ENCODE peak calls at places on chromosomes 1 and 21, in ten cellular contexts. One of them, this sample, is unnamed. For H3K4me1, the result is how much of the 10 kb centered on the place peaks cover.

GRCh38 chr1:109134423-109134822 is 20.5 kb downstream of the ELAPOR1 start:
- DNase-seq in aorta: no peak
- DNase-seq in NT2/D1: no peak
- DNase-seq in colonic mucosa: peak
- DNase-seq in tibial artery: no peak
- DNase-seq in right lobe of liver: no peak
- DNase-seq in K562: peak
- DNase-seq in keratinocyte: no peak
- DNase-seq in PC-9: no peak
- DNase-seq in gastrocnemius medialis: no peak
- DNase-seq in this sample: no peak

GRCh38 chr1:50023292-50024159 is at the start of gene AGBL4:
- DNase-seq in aorta: peak
- DNase-seq in NT2/D1: peak
- DNase-seq in colonic mucosa: peak
- DNase-seq in tibial artery: no peak
- DNase-seq in right lobe of liver: peak
- DNase-seq in K562: peak
- DNase-seq in keratinocyte: no peak
- DNase-seq in PC-9: no peak
- DNase-seq in gastrocnemius medialis: no peak
- DNase-seq in this sample: peak

GRCh38 chr1:64251971-64252370 is 48.5 kb downstream of the UBE2U start:
- DNase-seq in aorta: no peak
- DNase-seq in NT2/D1: peak
- DNase-seq in colonic mucosa: no peak
- DNase-seq in tibial artery: no peak
- DNase-seq in right lobe of liver: no peak
- DNase-seq in K562: no peak
- DNase-seq in keratinocyte: no peak
- DNase-seq in PC-9: no peak
- DNase-seq in gastrocnemius medialis: no peak
- DNase-seq in this sample: no peak

GRCh38 chr1:41435570-41436178 is 48.8 kb downstream of the EDN2 start:
- DNase-seq in aorta: peak
- DNase-seq in NT2/D1: peak
- DNase-seq in colonic mucosa: no peak
- DNase-seq in tibial artery: no peak
- DNase-seq in right lobe of liver: no peak
- DNase-seq in K562: no peak
- DNase-seq in keratinocyte: no peak
- DNase-seq in PC-9: peak
- DNase-seq in gastrocnemius medialis: no peak
- DNase-seq in this sample: no peak

GRCh38 chr1:86922445-86922844 is 8.0 kb downstream of the HS2ST1 start:
- DNase-seq in aorta: no peak
- DNase-seq in NT2/D1: no peak
- DNase-seq in colonic mucosa: no peak
- DNase-seq in tibial artery: no peak
- DNase-seq in right lobe of liver: no peak
- DNase-seq in K562: no peak
- DNase-seq in keratinocyte: no peak
- DNase-seq in PC-9: no peak
- DNase-seq in gastrocnemius medialis: no peak
- DNase-seq in this sample: no peak

GRCh38 chr1:65316233-65316632 is 6.9 kb downstream of the DNAJC6 start:
- DNase-seq in aorta: no peak
- DNase-seq in NT2/D1: no peak
- DNase-seq in colonic mucosa: no peak
- DNase-seq in tibial artery: no peak
- DNase-seq in right lobe of liver: no peak
- DNase-seq in K562: no peak
- DNase-seq in keratinocyte: no peak
- DNase-seq in PC-9: no peak
- DNase-seq in gastrocnemius medialis: no peak
- DNase-seq in this sample: no peak

GRCh38 chr21:46334351-46335140 is 10.6 kb downstream of the PCNT start:
- DNase-seq in aorta: peak
- DNase-seq in NT2/D1: no peak
- DNase-seq in colonic mucosa: no peak
- DNase-seq in tibial artery: no peak
- DNase-seq in right lobe of liver: no peak
- DNase-seq in K562: no peak
- DNase-seq in keratinocyte: no peak
- DNase-seq in PC-9: no peak
- DNase-seq in gastrocnemius medialis: no peak
- DNase-seq in this sample: no peak

GRCh38 chr1:55064861-55065263 is 25.5 kb downstream of the PCSK9 start:
- DNase-seq in aorta: no peak
- DNase-seq in NT2/D1: no peak
- DNase-seq in colonic mucosa: no peak
- DNase-seq in tibial artery: no peak
- DNase-seq in right lobe of liver: peak
- DNase-seq in K562: no peak
- DNase-seq in keratinocyte: no peak
- DNase-seq in PC-9: peak
- DNase-seq in gastrocnemius medialis: no peak
- DNase-seq in this sample: no peak

GRCh38 chr1:97827887-97828286 is 92.9 kb downstream of the DPYD start:
- DNase-seq in aorta: no peak
- DNase-seq in NT2/D1: no peak
- DNase-seq in colonic mucosa: no peak
- DNase-seq in tibial artery: no peak
- DNase-seq in right lobe of liver: no peak
- DNase-seq in K562: no peak
- DNase-seq in keratinocyte: no peak
- DNase-seq in PC-9: no peak
- DNase-seq in gastrocnemius medialis: no peak
- DNase-seq in this sample: no peak

GRCh38 chr1:156664949-156665411 is 12.2 kb downstream of the NES start:
- DNase-seq in aorta: peak
- DNase-seq in NT2/D1: no peak
- DNase-seq in colonic mucosa: peak
- DNase-seq in tibial artery: peak
- DNase-seq in right lobe of liver: no peak
- DNase-seq in K562: no peak
- DNase-seq in keratinocyte: no peak
- DNase-seq in PC-9: no peak
- DNase-seq in gastrocnemius medialis: no peak
- DNase-seq in this sample: no peak

GRCh38 chr1:48246727-48247126 is 24.2 kb downstream of the SLC5A9 start:
- DNase-seq in aorta: no peak
- DNase-seq in NT2/D1: no peak
- DNase-seq in colonic mucosa: peak
- DNase-seq in tibial artery: peak
- DNase-seq in right lobe of liver: peak
- DNase-seq in K562: no peak
- DNase-seq in keratinocyte: no peak
- DNase-seq in PC-9: no peak
- DNase-seq in gastrocnemius medialis: no peak
- DNase-seq in this sample: no peak

GRCh38 chr1:240092301-240093119 is 827 bp downstream of the FMN2 start:
- DNase-seq in aorta: peak
- DNase-seq in NT2/D1: no peak
- DNase-seq in colonic mucosa: peak
- DNase-seq in tibial artery: no peak
- DNase-seq in right lobe of liver: no peak
- DNase-seq in K562: no peak
- DNase-seq in keratinocyte: no peak
- DNase-seq in PC-9: no peak
- DNase-seq in gastrocnemius medialis: no peak
- DNase-seq in this sample: peak

GRCh38 chr1:240094043-240094722 is 2.5 kb downstream of the FMN2 start:
- DNase-seq in aorta: no peak
- DNase-seq in NT2/D1: no peak
- DNase-seq in colonic mucosa: no peak
- DNase-seq in tibial artery: no peak
- DNase-seq in right lobe of liver: no peak
- DNase-seq in K562: no peak
- DNase-seq in keratinocyte: no peak
- DNase-seq in PC-9: no peak
- DNase-seq in gastrocnemius medialis: no peak
- DNase-seq in this sample: no peak

GRCh38 chr1:240093120-240093961 is 1.7 kb downstream of the FMN2 start:
- DNase-seq in aorta: peak
- DNase-seq in NT2/D1: no peak
- DNase-seq in colonic mucosa: no peak
- DNase-seq in tibial artery: no peak
- DNase-seq in right lobe of liver: no peak
- DNase-seq in K562: no peak
- DNase-seq in keratinocyte: no peak
- DNase-seq in PC-9: no peak
- DNase-seq in gastrocnemius medialis: no peak
- DNase-seq in this sample: peak

GRCh38 chr1:240091201-240091600 is 482 bp upstream of the FMN2 start:
- DNase-seq in aorta: no peak
- DNase-seq in NT2/D1: no peak
- DNase-seq in colonic mucosa: no peak
- DNase-seq in tibial artery: no peak
- DNase-seq in right lobe of liver: no peak
- DNase-seq in K562: no peak
- DNase-seq in keratinocyte: no peak
- DNase-seq in PC-9: no peak
- DNase-seq in gastrocnemius medialis: no peak
- DNase-seq in this sample: no peak

GRCh38 chr1:240091614-240092300 is at the start of gene FMN2:
- DNase-seq in aorta: no peak
- DNase-seq in NT2/D1: no peak
- DNase-seq in colonic mucosa: peak
- DNase-seq in tibial artery: no peak
- DNase-seq in right lobe of liver: no peak
- DNase-seq in K562: peak
- DNase-seq in keratinocyte: no peak
- DNase-seq in PC-9: no peak
- DNase-seq in gastrocnemius medialis: no peak
- DNase-seq in this sample: peak
- H3K4me1 ChIP-seq in aorta: under half
- H3K4me1 ChIP-seq in NT2/D1: under half
- H3K4me1 ChIP-seq in colonic mucosa: under half
- H3K4me1 ChIP-seq in tibial artery: under half
- H3K4me1 ChIP-seq in right lobe of liver: under half
- H3K4me1 ChIP-seq in K562: under half
- H3K4me1 ChIP-seq in keratinocyte: under half
- H3K4me1 ChIP-seq in PC-9: under half
- H3K4me1 ChIP-seq in gastrocnemius medialis: under half
- H3K4me1 ChIP-seq in this sample: under half

GRCh38 chr1:195851016-195851591 is 757.1 kb downstream of the KCNT2 start:
- DNase-seq in aorta: no peak
- DNase-seq in NT2/D1: no peak
- DNase-seq in colonic mucosa: no peak
- DNase-seq in tibial artery: no peak
- DNase-seq in right lobe of liver: no peak
- DNase-seq in K562: no peak
- DNase-seq in keratinocyte: no peak
- DNase-seq in PC-9: no peak
- DNase-seq in gastrocnemius medialis: no peak
- DNase-seq in this sample: no peak
- H3K4me1 ChIP-seq in aorta: under half
- H3K4me1 ChIP-seq in NT2/D1: under half
- H3K4me1 ChIP-seq in colonic mucosa: under half
- H3K4me1 ChIP-seq in tibial artery: under half
- H3K4me1 ChIP-seq in right lobe of liver: under half
- H3K4me1 ChIP-seq in K562: under half
- H3K4me1 ChIP-seq in keratinocyte: under half
- H3K4me1 ChIP-seq in PC-9: under half
- H3K4me1 ChIP-seq in gastrocnemius medialis: under half
- H3K4me1 ChIP-seq in this sample: under half

GRCh38 chr1:107683683-107684082 is 281.3 kb downstream of the VAV3 start:
- DNase-seq in aorta: no peak
- DNase-seq in NT2/D1: no peak
- DNase-seq in colonic mucosa: peak
- DNase-seq in tibial artery: no peak
- DNase-seq in right lobe of liver: no peak
- DNase-seq in K562: no peak
- DNase-seq in keratinocyte: no peak
- DNase-seq in PC-9: no peak
- DNase-seq in gastrocnemius medialis: no peak
- DNase-seq in this sample: no peak

GRCh38 chr1:107683198-107683657 is 281.8 kb downstream of the VAV3 start:
- DNase-seq in aorta: no peak
- DNase-seq in NT2/D1: no peak
- DNase-seq in colonic mucosa: peak
- DNase-seq in tibial artery: no peak
- DNase-seq in right lobe of liver: no peak
- DNase-seq in K562: no peak
- DNase-seq in keratinocyte: no peak
- DNase-seq in PC-9: no peak
- DNase-seq in gastrocnemius medialis: no peak
- DNase-seq in this sample: no peak

GRCh38 chr1:107680579-107680985 is 284.4 kb downstream of the VAV3 start:
- DNase-seq in aorta: no peak
- DNase-seq in NT2/D1: no peak
- DNase-seq in colonic mucosa: peak
- DNase-seq in tibial artery: no peak
- DNase-seq in right lobe of liver: no peak
- DNase-seq in K562: no peak
- DNase-seq in keratinocyte: no peak
- DNase-seq in PC-9: no peak
- DNase-seq in gastrocnemius medialis: no peak
- DNase-seq in this sample: no peak

GRCh38 chr1:107681001-107681479 is 283.9 kb downstream of the VAV3 start:
- DNase-seq in aorta: no peak
- DNase-seq in NT2/D1: no peak
- DNase-seq in colonic mucosa: peak
- DNase-seq in tibial artery: no peak
- DNase-seq in right lobe of liver: no peak
- DNase-seq in K562: no peak
- DNase-seq in keratinocyte: no peak
- DNase-seq in PC-9: no peak
- DNase-seq in gastrocnemius medialis: no peak
- DNase-seq in this sample: no peak

GRCh38 chr1:107682467-107682866 is 282.5 kb downstream of the VAV3 start:
- DNase-seq in aorta: no peak
- DNase-seq in NT2/D1: no peak
- DNase-seq in colonic mucosa: peak
- DNase-seq in tibial artery: no peak
- DNase-seq in right lobe of liver: no peak
- DNase-seq in K562: no peak
- DNase-seq in keratinocyte: no peak
- DNase-seq in PC-9: no peak
- DNase-seq in gastrocnemius medialis: no peak
- DNase-seq in this sample: no peak
- H3K4me1 ChIP-seq in aorta: under half
- H3K4me1 ChIP-seq in NT2/D1: under half
- H3K4me1 ChIP-seq in colonic mucosa: under half
- H3K4me1 ChIP-seq in tibial artery: under half
- H3K4me1 ChIP-seq in right lobe of liver: under half
- H3K4me1 ChIP-seq in K562: under half
- H3K4me1 ChIP-seq in keratinocyte: half or more
- H3K4me1 ChIP-seq in PC-9: under half
- H3K4me1 ChIP-seq in gastrocnemius medialis: under half
- H3K4me1 ChIP-seq in this sample: under half

DNA sequence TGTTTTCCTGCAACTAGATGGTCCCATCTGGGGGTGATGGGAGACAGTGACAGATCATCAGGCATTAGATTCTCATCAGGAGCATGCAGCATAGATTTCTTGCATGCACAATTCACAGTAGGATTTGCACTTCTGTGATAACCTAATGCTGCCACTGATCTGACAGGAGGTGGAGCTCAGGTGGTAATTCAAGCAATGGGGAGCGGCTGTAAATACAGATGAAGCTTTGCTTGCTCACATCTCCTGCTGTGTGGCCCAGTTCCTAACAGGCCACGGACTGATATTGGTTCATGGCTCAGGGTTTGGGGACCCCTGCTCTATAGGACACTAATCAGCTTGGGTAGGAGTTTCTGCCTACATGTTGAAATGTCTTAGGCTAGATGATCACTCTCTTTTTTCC is 320.0 kb downstream of the PRDM2 start:
- DNase-seq in aorta: no peak
- DNase-seq in NT2/D1: no peak
- DNase-seq in colonic mucosa: no peak
- DNase-seq in tibial artery: no peak
- DNase-seq in right lobe of liver: no peak
- DNase-seq in K562: no peak
- DNase-seq in keratinocyte: no peak
- DNase-seq in PC-9: no peak
- DNase-seq in gastrocnemius medialis: no peak
- DNase-seq in this sample: no peak
- H3K4me1 ChIP-seq in aorta: under half
- H3K4me1 ChIP-seq in NT2/D1: under half
- H3K4me1 ChIP-seq in colonic mucosa: under half
- H3K4me1 ChIP-seq in tibial artery: under half
- H3K4me1 ChIP-seq in right lobe of liver: under half
- H3K4me1 ChIP-seq in K562: under half
- H3K4me1 ChIP-seq in keratinocyte: under half
- H3K4me1 ChIP-seq in PC-9: under half
- H3K4me1 ChIP-seq in gastrocnemius medialis: under half
- H3K4me1 ChIP-seq in this sample: under half